ENCODE peak calls at places on chromosomes 5 and 9, in six cellular contexts. E is fibroblast of lung, O is neural progenitor cell, V is astrocyte, C is endothelial cell of umbilical vein, A is IMR-90. I is an unnamed sample.

GRCh38 chr9:137064027-137064879 is 6.1 kb downstream of the SAPCD2 start:
- DNase-seq in E (peak; percentile 39), O (peak; percentile 72), V (no peak), C (peak; percentile 31), A (no peak), I (peak; percentile 46)

GRCh38 chr5:178359738-178360137 is 127.1 kb upstream of the PHYKPL start:
- DNase-seq in E (no peak), O (no peak), V (no peak), C (no peak), A (no peak), I (no peak)

GRCh38 chr9:104810421-104811339 is 46.8 kb downstream of the NIPSNAP3B start:
- DNase-seq in E (peak; percentile 28), O (no peak), V (peak; percentile 71), C (no peak), A (peak; percentile 59), I (peak; percentile 90)

GRCh38 chr9:121781143-121781542 is 129.7 kb downstream of the DAB2IP start:
- DNase-seq in E (no peak), O (no peak), V (no peak), C (no peak), A (no peak), I (no peak)

GRCh38 chr9:86983260-86984255 is 36.3 kb upstream of the GAS1 start:
- DNase-seq in E (peak; percentile 99), O (no peak), V (peak; percentile 84), C (no peak), A (peak; percentile 99), I (no peak)

GRCh38 chr5:157772077-157772613 is 28.6 kb downstream of the LSM11 start:
- DNase-seq in E (no peak), O (peak; percentile 7), V (no peak), C (no peak), A (no peak), I (no peak)

GRCh38 chr9:135008416-135008815 is 79.1 kb upstream of the OLFM1 start:
- DNase-seq in E (no peak), O (no peak), V (no peak), C (no peak), A (no peak), I (no peak)

GRCh38 chr9:5389109-5389732 is 48.5 kb downstream of the PLGRKT start:
- DNase-seq in E (peak; percentile 78), O (no peak), V (peak; percentile 90), C (no peak), A (peak; percentile 91), I (peak; percentile 73)

GRCh38 chr9:106859957-106860715 is 2.8 kb upstream of the ZNF462 start:
- DNase-seq in E (peak; percentile 43), O (peak; percentile 85), V (peak; percentile 12), C (peak; percentile 46), A (no peak), I (peak; percentile 63)

GRCh38 chr9:107049046-107049824 is 186.3 kb downstream of the ZNF462 start:
- DNase-seq in E (no peak), O (peak; percentile 27), V (peak; percentile 20), C (no peak), A (no peak), I (no peak)

GRCh38 chr9:37999501-38000189 is 69.4 kb downstream of the SHB start:
- DNase-seq in E (no peak), O (peak; percentile 37), V (no peak), C (no peak), A (peak; percentile 61), I (peak; percentile 82)

GRCh38 chr9:17578911-17579793 is at the start of gene SH3GL2:
- DNase-seq in E (peak; percentile 38), O (peak; percentile 80), V (peak; percentile 10), C (no peak), A (peak; percentile 4), I (peak; percentile 61)

GRCh38 chr5:172740483-172741205 is 30.4 kb downstream of the DUSP1 start:
- DNase-seq in E (peak; percentile 87), O (no peak), V (peak; percentile 91), C (no peak), A (peak; percentile 93), I (peak; percentile 66)

GRCh38 chr5:148922606-148923005 is 96.2 kb downstream of the ADRB2 start:
- DNase-seq in E (no peak), O (no peak), V (no peak), C (no peak), A (peak; percentile 28), I (no peak)

GRCh38 chr9:132114102-132114707 is 34.5 kb upstream of the MED27 start:
- DNase-seq in E (peak; percentile 59), O (peak; percentile 90), V (peak; percentile 46), C (peak; percentile 52), A (peak; percentile 60), I (peak; percentile 66)

GRCh38 chr9:136312436-136312835 is 8.5 kb upstream of the CCDC187 start:
- DNase-seq in E (peak; percentile 68), O (peak; percentile 69), V (no peak), C (peak; percentile 51), A (peak; percentile 58), I (peak; percentile 39)

GRCh38 chr9:79134654-79135053 is 437.1 kb upstream of the TLE4 start:
- DNase-seq in E (no peak), O (peak; percentile 59), V (peak; percentile 52), C (peak; percentile 50), A (peak; percentile 12), I (peak; percentile 24)

GRCh38 chr5:72363146-72363802 is 43.1 kb downstream of the PTCD2 start:
- DNase-seq in E (peak; percentile 77), O (no peak), V (peak; percentile 86), C (peak; percentile 60), A (peak; percentile 87), I (peak; percentile 76)

GRCh38 chr5:103942587-103943186 is 380.1 kb upstream of the NUDT12 start:
- DNase-seq in E (peak; percentile 8), O (no peak), V (no peak), C (no peak), A (no peak), I (peak; percentile 51)

GRCh38 chr9:35771524-35771923 is 17.4 kb upstream of the MSMP start:
- DNase-seq in E (peak; percentile 65), O (no peak), V (no peak), C (peak; percentile 94), A (no peak), I (peak; percentile 69)

GRCh38 chr5:143968071-143968878 is 156.3 kb downstream of the HMHB1 start:
- DNase-seq in E (peak; percentile 73), O (peak; percentile 57), V (peak; percentile 70), C (peak; percentile 54), A (peak; percentile 78), I (peak; percentile 77)

DNA sequence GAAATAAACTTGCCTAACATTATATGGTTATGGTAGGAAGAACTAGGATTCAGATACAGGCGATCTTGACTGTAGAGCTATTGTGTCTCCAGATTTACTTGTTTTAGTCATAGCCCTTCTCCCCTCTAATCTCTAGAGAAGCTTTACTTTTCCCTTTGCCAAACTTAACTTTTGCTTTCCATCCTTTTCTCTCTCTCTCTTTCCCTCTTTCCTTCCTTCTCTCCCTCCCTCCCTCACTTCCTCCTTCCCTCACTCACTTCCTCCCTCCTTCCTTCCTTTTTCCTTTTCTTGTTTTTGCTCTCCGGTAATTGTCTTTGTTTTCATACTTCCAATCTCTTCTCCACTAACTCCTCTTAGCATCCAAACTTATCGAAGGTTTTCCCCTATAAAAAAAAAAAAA is 10.4 kb downstream of the UBE2D2 start:
- DNase-seq in E (no peak), O (no peak), V (no peak), C (no peak), A (no peak), I (no peak)
- H4K20me1 ChIP-seq in E (no peaks in the 10 kb centered on the region), O (peaks cover 98% of the 10 kb centered on the region), V (peaks cover 87% of the 10 kb centered on the region), C (peaks cover 18% of the 10 kb centered on the region), A (peaks cover 82% of the 10 kb centered on the region), I (peaks cover 43% of the 10 kb centered on the region)

DNA sequence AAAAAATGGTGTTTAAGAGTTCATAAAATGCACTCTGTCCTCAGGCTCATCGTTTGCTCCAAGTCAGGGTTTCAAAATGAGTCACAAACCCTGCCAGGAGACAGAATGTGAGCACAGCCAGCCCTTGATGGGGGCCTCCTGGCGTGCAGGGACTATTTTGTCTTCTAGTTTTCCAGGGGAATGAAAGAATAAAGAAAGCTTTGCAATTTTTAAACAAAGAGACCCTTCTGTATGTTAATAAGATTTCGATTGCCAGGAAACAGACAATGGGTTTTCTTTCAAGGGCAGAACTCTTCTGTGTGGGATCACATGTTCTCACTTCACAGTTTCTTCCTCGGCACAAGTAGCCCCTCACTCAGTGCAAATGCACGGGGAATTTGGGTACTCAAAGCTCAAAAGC is 121.4 kb upstream of the C6 start:
- DNase-seq in E (peak; percentile 29), O (peak; percentile 44), V (no peak), C (no peak), A (peak; percentile 36), I (no peak)
- H2AFZ ChIP-seq in E (no peak overlapping the region), O (peak overlapping the region; percentile 19), V (no peak overlapping the region), C (no peak overlapping the region), A (no peak overlapping the region), I (no peak overlapping the region)

GRCh38 chr9:33906769-33907168 is 89.8 kb downstream of the UBE2R2 start:
- DNase-seq in E (no peak), O (no peak), V (no peak), C (no peak), A (no peak), I (no peak)

GRCh38 chr9:33903157-33903780 is 86.3 kb downstream of the UBE2R2 start:
- DNase-seq in E (no peak), O (no peak), V (no peak), C (no peak), A (no peak), I (no peak)

GRCh38 chr9:33905137-33905536 is 88.2 kb downstream of the UBE2R2 start:
- DNase-seq in E (no peak), O (no peak), V (no peak), C (no peak), A (no peak), I (no peak)

GRCh38 chr9:33908749-33909148 is 91.8 kb downstream of the UBE2R2 start:
- DNase-seq in E (no peak), O (no peak), V (no peak), C (no peak), A (no peak), I (no peak)

GRCh38 chr9:33908114-33908513 is 91.2 kb downstream of the UBE2R2 start:
- DNase-seq in E (no peak), O (no peak), V (no peak), C (no peak), A (no peak), I (no peak)
- H4K20me1 ChIP-seq in E (no peaks in the 10 kb centered on the region), O (peaks cover 66% of the 10 kb centered on the region), V (peaks cover 75% of the 10 kb centered on the region), C (peaks cover 10% of the 10 kb centered on the region), A (peaks cover 65% of the 10 kb centered on the region), I (peaks cover 17% of the 10 kb centered on the region)

DNA sequence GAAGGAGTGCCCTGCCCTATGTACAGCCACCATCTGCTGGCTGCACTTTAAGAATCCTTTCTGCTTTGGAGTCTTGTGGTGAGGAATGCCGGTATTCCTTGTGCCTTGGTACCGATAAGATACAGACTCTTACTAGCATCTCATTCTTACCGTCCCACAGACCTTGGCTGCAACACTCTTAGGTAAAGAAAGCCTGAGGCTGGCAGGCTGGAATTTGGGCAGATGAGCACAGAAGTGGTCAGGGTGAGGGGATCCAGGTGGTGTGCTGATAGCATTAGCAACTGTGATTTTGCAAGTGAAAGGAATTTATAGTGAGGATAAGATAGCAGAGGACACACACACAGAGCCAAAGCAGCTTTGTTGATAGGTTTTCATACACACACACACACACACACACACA is 198.1 kb downstream of the ENC1 start:
- DNase-seq in E (no peak), O (no peak), V (no peak), C (no peak), A (no peak), I (no peak)
- H2AFZ ChIP-seq in E (no peak overlapping the region), O (peak overlapping the region; percentile 63), V (no peak overlapping the region), C (peak overlapping the region; percentile 28), A (no peak overlapping the region), I (no peak overlapping the region)